ENCODE peak calls at places on chromosomes 16 and 17, in ten cellular contexts. U, W, J, V, P, S, I, Z, Q and O are unnamed samples.

GRCh38 chr17:62600805-62601204 is 26.7 kb upstream of the MRC2 start:
- DNase-seq in Q (no peak), I (peak), V (no peak), S (no peak), Z (no peak), W (no peak), U (no peak), J (no peak), P (no peak), O (no peak)

GRCh38 chr16:26715969-26716368 is 350.8 kb upstream of the C16orf82 start:
- DNase-seq in W (no peak), Q (no peak), P (no peak), S (no peak), V (no peak), I (no peak), U (no peak), J (no peak), Z (no peak), O (no peak)

GRCh38 chr16:66900721-66901441 is 17.8 kb downstream of the CDH16 start:
- DNase-seq in Z (no peak), Q (no peak), W (no peak), V (no peak), U (peak), I (no peak), S (no peak), J (no peak), P (no peak), O (no peak)

GRCh38 chr17:60398227-60398959 is 6.5 kb upstream of the USP32 start:
- DNase-seq in V (no peak), U (no peak), Z (no peak), S (no peak), Q (no peak), I (no peak), P (no peak), W (no peak), J (no peak), O (no peak)

GRCh38 chr17:7084058-7084457 is 4.0 kb upstream of the CLEC10A start:
- DNase-seq in W (no peak), I (peak), J (no peak), P (no peak), Z (no peak), U (no peak), S (no peak), Q (no peak), V (no peak), O (no peak)

GRCh38 chr17:61131555-61131954 is 268.1 kb upstream of the TBX2 start:
- DNase-seq in W (no peak), U (no peak), P (no peak), Z (no peak), I (no peak), V (no peak), S (no peak), J (no peak), Q (no peak), O (no peak)

GRCh38 chr17:3914319-3914685 is 2.0 kb downstream of the P2RX1 start:
- DNase-seq in Z (no peak), Q (no peak), P (no peak), V (no peak), W (no peak), U (no peak), S (no peak), I (no peak), J (no peak), O (no peak)

GRCh38 chr16:17314148-17314547 is 156.6 kb downstream of the XYLT1 start:
- DNase-seq in Z (no peak), Q (no peak), I (no peak), S (no peak), U (no peak), P (no peak), W (no peak), J (no peak), V (no peak), O (no peak)

GRCh38 chr16:6573577-6573976 is 759.1 kb upstream of the RBFOX1 start:
- DNase-seq in S (no peak), J (peak), Z (no peak), W (no peak), P (no peak), I (no peak), V (peak), Q (no peak), U (no peak), O (no peak)

GRCh38 chr17:81396722-81397313 is 1.6 kb downstream of the BAHCC1 start:
- DNase-seq in S (no peak), Q (no peak), W (no peak), V (no peak), P (no peak), U (peak), Z (no peak), I (no peak), J (peak), O (no peak)

GRCh38 chr17:37447641-37448040 is 41.0 kb downstream of the TADA2A start:
- DNase-seq in P (no peak), W (peak), I (peak), Z (no peak), S (no peak), Q (no peak), J (no peak), V (no peak), U (no peak), O (no peak)

GRCh38 chr17:45221081-45221996 is at the start of gene FMNL1:
- DNase-seq in J (no peak), S (peak), U (peak), W (no peak), V (no peak), Q (no peak), P (no peak), Z (no peak), I (no peak), O (no peak)

GRCh38 chr17:48550313-48551205 is 5.7 kb upstream of the HOXB2 start:
- DNase-seq in U (no peak), V (no peak), Q (no peak), S (no peak), I (no peak), W (no peak), Z (no peak), J (peak), P (no peak), O (no peak)

GRCh38 chr16:35308674-35309073 is 1849.3 kb downstream of the TP53TG3F start:
- DNase-seq in U (no peak), Z (no peak), V (peak), S (no peak), J (no peak), I (no peak), Q (no peak), P (no peak), W (no peak), O (no peak)

DNA sequence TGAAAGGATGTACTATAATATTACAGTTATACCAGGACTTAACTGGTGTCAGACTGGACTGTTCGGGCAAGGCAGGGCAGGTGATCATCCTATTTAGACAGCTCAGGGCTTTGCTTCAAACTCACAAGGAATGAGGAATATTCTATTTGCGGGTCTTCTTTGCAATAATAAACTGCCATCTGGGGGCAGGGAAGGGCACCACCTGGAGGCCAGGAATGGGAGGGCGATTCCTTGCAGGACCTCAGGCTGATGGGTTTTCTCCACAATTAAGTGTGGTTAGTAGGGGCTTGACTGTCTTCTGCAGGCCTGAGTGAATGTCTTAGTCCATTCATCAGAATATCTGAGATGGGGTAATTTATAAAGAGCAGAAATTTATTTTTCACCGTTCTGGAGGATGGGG is 424.1 kb downstream of the CA10 start:
- DNase-seq in P (no peak), S (no peak), U (no peak), J (peak), Z (no peak), W (no peak), V (no peak), Q (no peak), I (no peak), O (no peak)
- TF ChIP-seq CTCF in P (peak), S (peak), U (no peak), J (peak), Z (peak), W (no peak), V (no peak), Q (peak), I (no peak), O (peak)

DNA sequence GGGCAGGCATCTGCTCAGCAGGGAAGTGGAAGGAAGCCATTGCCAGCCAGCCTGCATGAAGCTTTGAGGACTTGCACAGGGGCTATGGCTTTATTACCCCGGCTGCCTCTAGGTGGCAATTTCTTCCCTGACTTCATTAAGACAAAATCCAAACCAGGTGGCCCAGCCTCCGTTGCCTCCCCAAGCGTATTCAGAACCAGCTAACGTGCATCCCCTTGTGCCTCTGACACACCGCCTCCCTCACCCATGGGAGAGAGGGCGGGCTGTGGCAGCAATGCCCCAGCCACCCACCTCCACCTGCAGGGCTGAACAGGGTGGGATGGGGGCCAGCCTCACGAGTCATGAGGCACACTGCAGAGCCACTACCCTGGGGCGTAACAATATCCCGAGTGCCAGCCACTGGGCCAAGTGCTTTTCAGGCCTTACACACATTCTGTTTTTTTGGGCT is 6.8 kb downstream of the KIFC3 start:
- DNase-seq in W (peak), V (peak), I (peak), P (no peak), U (no peak), Z (no peak), Q (no peak), S (peak), J (peak), O (no peak)
- TF ChIP-seq CTCF in W (peak), V (no peak), I (peak), P (peak), U (peak), Z (peak), Q (peak), S (no peak), J (peak), O (peak)

GRCh38 chr17:71764507-71764906 is 356.3 kb upstream of the SOX9 start:
- DNase-seq in U (peak), P (no peak), S (no peak), Q (no peak), J (peak), W (no peak), Z (no peak), V (no peak), I (peak), O (no peak)
- TF ChIP-seq CTCF in U (no peak), P (no peak), S (no peak), Q (peak), J (peak), W (no peak), Z (peak), V (no peak), I (peak), O (peak)

DNA sequence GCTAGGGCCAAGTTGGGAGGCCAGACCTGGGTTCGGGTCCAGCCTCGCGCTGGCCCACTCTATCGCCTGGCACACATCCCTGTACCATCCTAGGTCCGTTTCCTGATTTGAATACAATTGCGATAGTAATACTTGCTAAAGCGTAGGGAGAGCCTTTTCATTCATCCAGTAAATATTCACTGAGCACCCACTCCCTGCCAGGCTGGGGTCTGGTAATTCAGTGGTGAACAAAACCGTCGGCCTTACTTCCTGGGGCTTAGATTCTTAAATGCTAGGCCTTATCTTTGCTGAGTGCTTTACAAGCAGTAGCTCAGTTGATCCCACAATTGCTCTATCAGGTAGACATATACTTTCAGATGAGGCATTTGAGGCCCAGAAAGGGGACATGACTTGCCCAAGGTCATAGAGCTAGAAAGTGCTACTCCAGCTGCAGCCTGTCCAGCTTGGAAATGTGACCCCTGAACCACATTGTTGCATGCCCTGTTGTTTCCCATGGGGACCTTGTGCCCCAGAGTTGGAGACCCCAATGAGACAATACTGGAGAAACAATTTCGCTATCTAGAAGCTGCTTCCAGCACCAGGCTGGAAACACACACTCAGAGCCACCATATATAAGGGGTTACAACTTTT is 689 bp downstream of the USB1 start:
- DNase-seq in S (no peak), U (no peak), Z (no peak), W (no peak), Q (no peak), P (no peak), V (no peak), I (no peak), J (no peak), O (no peak)
- TF ChIP-seq CTCF in S (no peak), U (no peak), Z (no peak), W (no peak), Q (no peak), P (no peak), V (no peak), I (no peak), J (no peak), O (no peak)

GRCh38 chr16:81745704-81746558 is 33.2 kb upstream of the PLCG2 start:
- DNase-seq in J (peak), W (peak), P (peak), Q (no peak), S (peak), V (peak), I (peak), U (peak), Z (peak), O (peak)
- TF ChIP-seq CTCF in J (no peak), W (no peak), P (no peak), Q (no peak), S (no peak), V (no peak), I (no peak), U (no peak), Z (no peak), O (no peak)

GRCh38 chr16:8855051-8855786 is 13.6 kb downstream of the CARHSP1 start:
- DNase-seq in Q (no peak), I (no peak), W (no peak), V (no peak), U (no peak), Z (no peak), P (no peak), J (no peak), S (no peak), O (no peak)
- TF ChIP-seq CTCF in Q (no peak), I (peak), W (no peak), V (no peak), U (no peak), Z (peak), P (no peak), J (peak), S (no peak), O (peak)